ENCODE peak calls at places on chromosome 12, in ten cellular contexts. J is WTC11, I is T follicular helper cell, Q is NB4, N is HS-5, X is brain microvascular endothelial cell, U is fibroblast of lung, O is iris pigment epithelial cell, L is AG10803, D is T-helper 2 cell. C is an unnamed sample.

GRCh38 chr12:103423061-103423473 is 72.7 kb downstream of the C12orf42 start:
- DNase-seq in X (no peak), D (no peak), N (no peak), L (no peak), Q (no peak), I (no peak), U (no peak), O (no peak), J (no peak), C (peak; percentile 79)

GRCh38 chr12:130715996-130716917 is at the start of gene RIMBP2:
- DNase-seq in X (peak; percentile 28), O (peak; percentile 57), D (no peak), I (no peak), N (no peak), U (peak; percentile 56), L (peak; percentile 13), J (peak; percentile 55), Q (no peak), C (peak; percentile 86)

GRCh38 chr12:102478416-102479098 is 1.8 kb downstream of the IGF1 start:
- DNase-seq in O (no peak), D (no peak), L (no peak), I (no peak), N (no peak), X (no peak), Q (no peak), U (peak; percentile 41), J (peak; percentile 17), C (no peak)

GRCh38 chr12:93886533-93887511 is 209.6 kb downstream of the CRADD start:
- DNase-seq in Q (no peak), U (peak; percentile 96), D (no peak), X (peak; percentile 73), J (no peak), N (no peak), I (no peak), O (peak; percentile 92), L (peak; percentile 96), C (no peak)

GRCh38 chr12:69994593-69995222 is 169.7 kb downstream of the MYRFL start:
- DNase-seq in L (no peak), O (peak; percentile 42), N (no peak), X (no peak), J (no peak), D (no peak), U (no peak), I (no peak), Q (no peak), C (no peak)

GRCh38 chr12:27841392-27841882 is 61.4 kb upstream of the MANSC4 start:
- DNase-seq in X (peak; percentile 46), D (no peak), J (no peak), Q (peak; percentile 89), N (no peak), I (no peak), U (peak; percentile 64), O (peak; percentile 64), L (no peak), C (no peak)

GRCh38 chr12:2396448-2396871 is 343.7 kb downstream of the CACNA1C start:
- DNase-seq in N (no peak), X (no peak), Q (no peak), J (no peak), L (peak; percentile 94), D (no peak), U (peak; percentile 82), O (no peak), I (no peak), C (no peak)

GRCh38 chr12:123384318-123384993 is 524 bp downstream of the KMT5A start:
- DNase-seq in L (no peak), N (no peak), O (no peak), J (peak; percentile 22), U (no peak), I (no peak), Q (peak; percentile 58), X (peak; percentile 16), D (no peak), C (peak; percentile 35)

GRCh38 chr12:88895634-88896033 is 315.4 kb upstream of the KITLG start:
- DNase-seq in X (no peak), J (no peak), O (peak; percentile 21), N (no peak), U (no peak), I (no peak), L (no peak), D (no peak), Q (peak; percentile 36), C (no peak)

GRCh38 chr12:109596418-109597244 is 23.0 kb downstream of the MVK start:
- DNase-seq in X (no peak), Q (no peak), J (no peak), N (no peak), L (no peak), D (no peak), O (no peak), U (no peak), I (no peak), C (no peak)

GRCh38 chr12:67650127-67650495 is 1.6 kb downstream of the DYRK2 start:
- DNase-seq in J (no peak), Q (peak; percentile 46), I (no peak), L (no peak), U (no peak), N (no peak), X (no peak), O (peak; percentile 11), D (no peak), C (no peak)

GRCh38 chr12:53504004-53504920 is 3.0 kb downstream of the NPFF start:
- DNase-seq in L (no peak), I (no peak), X (no peak), O (no peak), J (no peak), D (no peak), U (no peak), Q (no peak), N (no peak), C (no peak)

GRCh38 chr12:131223171-131223761 is 269.6 kb downstream of the ADGRD1 start:
- DNase-seq in X (no peak), L (no peak), D (no peak), I (no peak), Q (no peak), N (no peak), U (no peak), J (no peak), O (no peak), C (no peak)

GRCh38 chr12:3149505-3150307 is 72.5 kb downstream of the TSPAN9 start:
- DNase-seq in L (peak; percentile 21), D (no peak), Q (no peak), I (no peak), X (no peak), U (no peak), O (no peak), N (no peak), J (no peak), C (no peak)

GRCh38 chr12:69998922-69999321 is 173.9 kb downstream of the MYRFL start:
- DNase-seq in O (no peak), I (no peak), D (no peak), U (no peak), L (no peak), J (no peak), N (no peak), X (no peak), Q (no peak), C (no peak)

GRCh38 chr12:99029502-99030271 is 384.6 kb downstream of the APAF1 start:
- DNase-seq in O (no peak), D (no peak), L (no peak), X (no peak), J (no peak), Q (no peak), U (no peak), N (no peak), I (no peak), C (no peak)

GRCh38 chr12:121036810-121037326 is 2.2 kb downstream of the OASL start:
- DNase-seq in X (peak; percentile 61), D (peak; percentile 9), I (no peak), L (peak; percentile 82), Q (peak; percentile 53), N (peak; percentile 83), O (peak; percentile 87), U (peak; percentile 83), J (no peak), C (no peak)

GRCh38 chr12:47032644-47033043 is 46.8 kb upstream of the PCED1B start:
- DNase-seq in D (no peak), X (peak; percentile 51), N (no peak), J (no peak), L (peak; percentile 76), I (no peak), Q (peak; percentile 60), U (peak; percentile 66), O (peak; percentile 74), C (peak; percentile 42)

GRCh38 chr12:82121545-82121944 is 236.6 kb downstream of the CCDC59 start:
- DNase-seq in D (no peak), X (no peak), L (no peak), I (no peak), J (no peak), U (no peak), Q (no peak), O (no peak), N (no peak), C (no peak)

GRCh38 chr12:530308-530707 is 70.6 kb downstream of the B4GALNT3 start:
- DNase-seq in O (peak; percentile 25), J (no peak), X (no peak), Q (no peak), I (no peak), N (no peak), L (peak; percentile 88), D (no peak), U (peak; percentile 71), C (no peak)